ENCODE peak calls at places on chromosomes 13 and 19, in ten cellular contexts. T is AG04449, A is bronchial epithelial cell, W is tibial nerve, B is pancreas, P is ovary, I is adrenal gland, U is WERI-Rb-1, S is Peyer's patch, O is NB4. Z is an unnamed sample.

GRCh38 chr19:2806736-2807378 is 12.8 kb upstream of the ZNF554 start:
- DNase-seq in T (no peak), A (no peak), W (no peak), B (no peak), P (no peak), I (no peak), U (no peak), S (no peak), O (no peak), Z (no peak)

GRCh38 chr13:103030776-103031175 is 35.4 kb downstream of the SLC10A2 start:
- DNase-seq in T (no peak), A (no peak), W (no peak), B (no peak), P (no peak), I (no peak), U (no peak), S (no peak), O (no peak), Z (no peak)

GRCh38 chr13:96285729-96286128 is 195.8 kb downstream of the HS6ST3 start:
- DNase-seq in T (no peak), A (no peak), W (no peak), B (no peak), P (no peak), I (no peak), U (no peak), S (no peak), O (no peak), Z (no peak)

GRCh38 chr13:71867101-71867814 is at the start of gene DACH1:
- DNase-seq in T (no peak), A (peak), W (no peak), B (peak), P (no peak), I (peak), U (peak), S (no peak), O (peak), Z (no peak)

GRCh38 chr13:66210677-66211076 is 1019.5 kb downstream of the PCDH9 start:
- DNase-seq in T (peak), A (peak), W (no peak), B (no peak), P (no peak), I (no peak), U (no peak), S (no peak), O (peak), Z (no peak)

GRCh38 chr19:28377077-28377476 is 835.9 kb downstream of the UQCRFS1 start:
- DNase-seq in T (no peak), A (no peak), W (no peak), B (no peak), P (no peak), I (no peak), U (no peak), S (no peak), O (no peak), Z (no peak)

GRCh38 chr13:39634956-39635355 is 20.5 kb upstream of the COG6 start:
- DNase-seq in T (no peak), A (no peak), W (no peak), B (no peak), P (no peak), I (no peak), U (no peak), S (no peak), O (no peak), Z (no peak)

GRCh38 chr13:107713314-107713713 is 502.0 kb downstream of the LIG4 start:
- DNase-seq in T (no peak), A (no peak), W (no peak), B (no peak), P (no peak), I (no peak), U (no peak), S (no peak), O (no peak), Z (no peak)

GRCh38 chr13:47454986-47455385 is 546.1 kb downstream of the SUCLA2 start:
- DNase-seq in T (no peak), A (no peak), W (no peak), B (no peak), P (no peak), I (no peak), U (no peak), S (no peak), O (no peak), Z (no peak)

GRCh38 chr19:44576843-44577565 is 36.4 kb upstream of the IGSF23 start:
- DNase-seq in T (no peak), A (peak), W (no peak), B (peak), P (no peak), I (peak), U (peak), S (no peak), O (peak), Z (no peak)

GRCh38 chr19:49224856-49225255 is 67.3 kb downstream of the TRPM4 start:
- DNase-seq in T (no peak), A (peak), W (no peak), B (peak), P (no peak), I (peak), U (peak), S (no peak), O (peak), Z (no peak)

GRCh38 chr19:37969695-37970094 is 62.7 kb downstream of the SIPA1L3 start:
- DNase-seq in T (no peak), A (peak), W (no peak), B (no peak), P (no peak), I (no peak), U (no peak), S (no peak), O (no peak), Z (no peak)

GRCh38 chr19:48310227-48310626 is 15.1 kb upstream of the EMP3 start:
- DNase-seq in T (no peak), A (no peak), W (no peak), B (no peak), P (no peak), I (peak), U (no peak), S (no peak), O (no peak), Z (no peak)

GRCh38 chr19:16541526-16542044 is 652 bp downstream of the CHERP start:
- DNase-seq in T (no peak), A (peak), W (no peak), B (no peak), P (no peak), I (no peak), U (no peak), S (no peak), O (no peak), Z (no peak)

GRCh38 chr13:79779761-79780160 is 298.8 kb downstream of the NDFIP2 start:
- DNase-seq in T (no peak), A (peak), W (peak), B (no peak), P (peak), I (peak), U (no peak), S (no peak), O (peak), Z (no peak)

GRCh38 chr19:23665651-23666410 is 21.2 kb downstream of the ZNF675 start:
- DNase-seq in T (no peak), A (no peak), W (no peak), B (no peak), P (no peak), I (no peak), U (no peak), S (no peak), O (no peak), Z (no peak)

GRCh38 chr13:54733639-54734038 is 1705.0 kb downstream of the OLFM4 start:
- DNase-seq in T (no peak), A (no peak), W (no peak), B (no peak), P (no peak), I (no peak), U (no peak), S (no peak), O (peak), Z (no peak)

GRCh38 chr13:28467886-28468519 is 26.9 kb downstream of the FLT1 start:
- DNase-seq in T (no peak), A (no peak), W (no peak), B (no peak), P (no peak), I (no peak), U (no peak), S (no peak), O (peak), Z (no peak)

GRCh38 chr13:98182153-98182552 is 5.1 kb upstream of the RNF113B start:
- DNase-seq in T (no peak), A (no peak), W (no peak), B (no peak), P (no peak), I (no peak), U (no peak), S (no peak), O (no peak), Z (no peak)

GRCh38 chr13:42367836-42368235 is 95.9 kb downstream of the AKAP11 start:
- DNase-seq in T (no peak), A (peak), W (no peak), B (no peak), P (no peak), I (no peak), U (no peak), S (no peak), O (peak), Z (no peak)

GRCh38 chr13:50082426-50083283 is 67.4 kb downstream of the KCNRG start:
- DNase-seq in T (no peak), A (peak), W (peak), B (peak), P (peak), I (peak), U (peak), S (peak), O (peak), Z (peak)

GRCh38 chr13:21670006-21670882 is 629 bp upstream of the FGF9 start:
- DNase-seq in T (no peak), A (no peak), W (no peak), B (peak), P (peak), I (peak), U (peak), S (peak), O (peak), Z (peak)

GRCh38 chr19:21569497-21569870 is 64.1 kb downstream of the ZNF429 start:
- DNase-seq in T (no peak), A (no peak), W (no peak), B (peak), P (peak), I (no peak), U (peak), S (peak), O (peak), Z (no peak)

GRCh38 chr19:50874185-50874584 is 946 bp downstream of the KLK2 start:
- DNase-seq in T (no peak), A (no peak), W (no peak), B (no peak), P (no peak), I (no peak), U (no peak), S (no peak), O (no peak), Z (no peak)

GRCh38 chr19:15251010-15251748 is 18.9 kb upstream of the EPHX3 start:
- DNase-seq in T (peak), A (no peak), W (no peak), B (no peak), P (peak), I (peak), U (no peak), S (no peak), O (no peak), Z (no peak)

GRCh38 chr19:15253513-15253912 is 21.3 kb upstream of the EPHX3 start:
- DNase-seq in T (no peak), A (no peak), W (no peak), B (no peak), P (no peak), I (no peak), U (no peak), S (no peak), O (no peak), Z (no peak)

GRCh38 chr19:15253076-15253475 is 20.8 kb upstream of the EPHX3 start:
- DNase-seq in T (no peak), A (no peak), W (no peak), B (no peak), P (no peak), I (no peak), U (no peak), S (no peak), O (no peak), Z (no peak)

GRCh38 chr19:15251749-15252397 is 19.6 kb upstream of the EPHX3 start:
- DNase-seq in T (peak), A (peak), W (peak), B (no peak), P (peak), I (peak), U (peak), S (peak), O (no peak), Z (no peak)

DNA sequence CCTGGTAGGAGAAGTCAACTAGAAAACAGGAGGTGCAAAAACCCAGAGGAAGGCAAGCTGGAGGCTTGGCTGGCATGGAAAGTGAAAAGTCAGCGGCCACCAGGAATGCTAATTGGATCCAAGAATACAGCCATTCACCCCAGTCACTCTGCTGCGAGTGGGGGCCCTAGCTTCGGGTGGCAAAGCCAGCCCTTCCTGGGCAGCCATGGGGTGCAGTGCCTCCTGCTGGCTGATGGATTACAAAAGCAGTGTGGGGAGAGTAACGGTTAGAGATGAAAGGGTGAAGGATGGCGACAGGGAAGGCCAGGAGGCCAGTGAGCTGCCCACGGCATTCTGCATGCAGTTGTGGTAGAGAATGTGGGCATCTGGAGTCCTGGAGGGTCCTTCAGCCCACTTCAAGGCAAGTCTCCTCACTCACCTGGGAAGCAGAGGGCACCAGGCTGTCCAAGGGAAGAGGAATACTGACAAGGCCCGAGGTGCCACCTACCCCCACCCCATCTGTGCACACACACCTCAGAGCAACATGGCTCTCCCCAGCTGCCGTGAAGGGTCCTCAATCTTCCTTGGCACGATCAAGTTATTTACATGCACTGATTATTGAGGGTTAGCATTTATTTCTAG is 20.3 kb upstream of the EPHX3 start:
- DNase-seq in T (no peak), A (no peak), W (no peak), B (no peak), P (no peak), I (no peak), U (peak), S (no peak), O (peak), Z (no peak)
- TF ChIP-seq CTCF in T (peak), A (peak), W (peak), B (no peak), P (no peak), I (no peak), U (peak), S (no peak), O (peak), Z (no peak)

GRCh38 chr13:110302986-110303385 is 4.0 kb downstream of the COL4A1 start:
- DNase-seq in T (no peak), A (no peak), W (no peak), B (no peak), P (no peak), I (no peak), U (no peak), S (no peak), O (no peak), Z (no peak)

GRCh38 chr13:110305001-110305400 is 2.0 kb downstream of the COL4A1 start:
- DNase-seq in T (no peak), A (no peak), W (no peak), B (no peak), P (no peak), I (no peak), U (no peak), S (no peak), O (no peak), Z (no peak)

GRCh38 chr13:110304256-110304655 is 2.7 kb downstream of the COL4A1 start:
- DNase-seq in T (no peak), A (no peak), W (no peak), B (no peak), P (no peak), I (no peak), U (peak), S (no peak), O (no peak), Z (no peak)

GRCh38 chr13:110302154-110302553 is 4.8 kb downstream of the COL4A1 start:
- DNase-seq in T (no peak), A (no peak), W (no peak), B (no peak), P (no peak), I (no peak), U (no peak), S (no peak), O (no peak), Z (no peak)

GRCh38 chr13:110303644-110304043 is 3.3 kb downstream of the COL4A1 start:
- DNase-seq in T (no peak), A (no peak), W (no peak), B (no peak), P (no peak), I (no peak), U (peak), S (no peak), O (no peak), Z (no peak)
- H3K4me3 ChIP-seq in T (no peak), A (no peak), W (no peak), B (no peak), P (no peak), I (no peak), U (no peak), S (no peak), O (no peak), Z (no peak)

GRCh38 chr19:20197747-20198146 is 30.7 kb downstream of the ZNF486 start:
- DNase-seq in T (no peak), A (no peak), W (no peak), B (no peak), P (no peak), I (no peak), U (no peak), S (no peak), O (no peak), Z (no peak)
- TF ChIP-seq CTCF in T (no peak), A (no peak), W (no peak), B (no peak), P (no peak), I (no peak), U (no peak), S (no peak), O (no peak), Z (no peak)

GRCh38 chr19:12166596-12166995 is 3.7 kb downstream of the ZNF136 start:
- DNase-seq in T (peak), A (no peak), W (no peak), B (no peak), P (no peak), I (no peak), U (no peak), S (no peak), O (no peak), Z (no peak)
- H3K4me3 ChIP-seq in T (no peak), A (no peak), W (no peak), B (no peak), P (no peak), I (no peak), U (no peak), S (no peak), O (no peak), Z (no peak)

GRCh38 chr19:55655648-55656040 is 809 bp downstream of the U2AF2 start:
- DNase-seq in T (no peak), A (no peak), W (no peak), B (no peak), P (no peak), I (no peak), U (no peak), S (no peak), O (no peak), Z (no peak)

GRCh38 chr19:55656552-55656951 is 1.7 kb downstream of the U2AF2 start:
- DNase-seq in T (no peak), A (no peak), W (no peak), B (no peak), P (no peak), I (no peak), U (no peak), S (no peak), O (no peak), Z (no peak)

GRCh38 chr19:55653651-55654322 is 1.0 kb upstream of the U2AF2 start:
- DNase-seq in T (peak), A (peak), W (peak), B (peak), P (peak), I (peak), U (peak), S (peak), O (peak), Z (peak)

GRCh38 chr19:55654323-55654832 is 457 bp upstream of the U2AF2 start:
- DNase-seq in T (peak), A (peak), W (peak), B (peak), P (peak), I (peak), U (peak), S (peak), O (peak), Z (peak)

GRCh38 chr19:55654833-55655647 is at the start of gene U2AF2:
- DNase-seq in T (no peak), A (peak), W (peak), B (peak), P (peak), I (peak), U (peak), S (peak), O (peak), Z (peak)
- TF ChIP-seq CTCF in T (no peak), A (no peak), W (no peak), B (no peak), P (peak), I (peak), U (no peak), S (no peak), O (no peak), Z (no peak)

Z was measured in CD8-positive, alpha-beta T cell.